ENCODE peak calls at places on chromosomes 11 and 22, in eight cellular contexts. One of them, this sample, is unnamed.

GRCh38 chr22:47602732-47603131 is 840.3 kb downstream of the TBC1D22A start:
- DNase-seq in HEK293T: no peak
- DNase-seq in NCI-H526: no peak
- DNase-seq in globus pallidus: no peak
- DNase-seq in activated CD8-positive, alpha-beta memory T cell treated with anti-CD3 and anti-CD28 coated beads, Interleukin-2, amount 50 U/mL, for 4 hours: no peak
- DNase-seq in GM23248: no peak
- DNase-seq in stimulated activated CD8-positive, alpha-beta memory T cell treated with anti-CD3 and anti-CD28 coated beads, Interleukin-4, amount 100 ng/mL, for 1 hour: no peak
- DNase-seq in NCI-H1105: no peak
- DNase-seq in this sample: no peak

GRCh38 chr22:22933100-22933806 is 45.6 kb downstream of the IGLL5 start:
- DNase-seq in GM23248: no peak
- DNase-seq in NCI-H526: no peak
- DNase-seq in globus pallidus: no peak
- DNase-seq in activated CD8-positive, alpha-beta memory T cell treated with anti-CD3 and anti-CD28 coated beads, Interleukin-2, amount 50 U/mL, for 4 hours: no peak
- DNase-seq in NCI-H1105: no peak
- DNase-seq in stimulated activated CD8-positive, alpha-beta memory T cell treated with anti-CD3 and anti-CD28 coated beads, Interleukin-4, amount 100 ng/mL, for 1 hour: no peak
- DNase-seq in HEK293T: no peak
- DNase-seq in this sample: no peak

GRCh38 chr11:59463176-59463575 is 6.4 kb downstream of the OR4D6 start:
- DNase-seq in globus pallidus: no peak
- DNase-seq in NCI-H1105: no peak
- DNase-seq in NCI-H526: no peak
- DNase-seq in HEK293T: no peak
- DNase-seq in activated CD8-positive, alpha-beta memory T cell treated with anti-CD3 and anti-CD28 coated beads, Interleukin-2, amount 50 U/mL, for 4 hours: no peak
- DNase-seq in stimulated activated CD8-positive, alpha-beta memory T cell treated with anti-CD3 and anti-CD28 coated beads, Interleukin-4, amount 100 ng/mL, for 1 hour: no peak
- DNase-seq in GM23248: peak; percentile 69
- DNase-seq in this sample: no peak

GRCh38 chr11:13229675-13230359 is 47.8 kb upstream of the BMAL1 start:
- DNase-seq in stimulated activated CD8-positive, alpha-beta memory T cell treated with anti-CD3 and anti-CD28 coated beads, Interleukin-4, amount 100 ng/mL, for 1 hour: no peak
- DNase-seq in HEK293T: no peak
- DNase-seq in NCI-H1105: no peak
- DNase-seq in globus pallidus: no peak
- DNase-seq in NCI-H526: no peak
- DNase-seq in activated CD8-positive, alpha-beta memory T cell treated with anti-CD3 and anti-CD28 coated beads, Interleukin-2, amount 50 U/mL, for 4 hours: no peak
- DNase-seq in GM23248: peak; percentile 34
- DNase-seq in this sample: no peak

GRCh38 chr22:28857288-28857687 is 26.1 kb upstream of the ZNRF3 start:
- DNase-seq in NCI-H1105: no peak
- DNase-seq in NCI-H526: no peak
- DNase-seq in activated CD8-positive, alpha-beta memory T cell treated with anti-CD3 and anti-CD28 coated beads, Interleukin-2, amount 50 U/mL, for 4 hours: no peak
- DNase-seq in stimulated activated CD8-positive, alpha-beta memory T cell treated with anti-CD3 and anti-CD28 coated beads, Interleukin-4, amount 100 ng/mL, for 1 hour: no peak
- DNase-seq in globus pallidus: no peak
- DNase-seq in HEK293T: no peak
- DNase-seq in GM23248: no peak
- DNase-seq in this sample: no peak

GRCh38 chr11:120233207-120233803 is 6.6 kb upstream of the POU2F3 start:
- DNase-seq in activated CD8-positive, alpha-beta memory T cell treated with anti-CD3 and anti-CD28 coated beads, Interleukin-2, amount 50 U/mL, for 4 hours: no peak
- DNase-seq in stimulated activated CD8-positive, alpha-beta memory T cell treated with anti-CD3 and anti-CD28 coated beads, Interleukin-4, amount 100 ng/mL, for 1 hour: no peak
- DNase-seq in HEK293T: no peak
- DNase-seq in NCI-H1105: no peak
- DNase-seq in GM23248: no peak
- DNase-seq in globus pallidus: no peak
- DNase-seq in NCI-H526: peak; percentile 58
- DNase-seq in this sample: no peak

GRCh38 chr11:46305295-46305694 is 27.8 kb downstream of the CREB3L1 start:
- DNase-seq in NCI-H526: peak; percentile 41
- DNase-seq in GM23248: peak; percentile 61
- DNase-seq in globus pallidus: no peak
- DNase-seq in activated CD8-positive, alpha-beta memory T cell treated with anti-CD3 and anti-CD28 coated beads, Interleukin-2, amount 50 U/mL, for 4 hours: no peak
- DNase-seq in NCI-H1105: no peak
- DNase-seq in stimulated activated CD8-positive, alpha-beta memory T cell treated with anti-CD3 and anti-CD28 coated beads, Interleukin-4, amount 100 ng/mL, for 1 hour: no peak
- DNase-seq in HEK293T: no peak
- DNase-seq in this sample: peak; percentile 83

GRCh38 chr11:28520291-28520690 is 412.1 kb downstream of the METTL15 start:
- DNase-seq in NCI-H1105: no peak
- DNase-seq in globus pallidus: no peak
- DNase-seq in HEK293T: no peak
- DNase-seq in stimulated activated CD8-positive, alpha-beta memory T cell treated with anti-CD3 and anti-CD28 coated beads, Interleukin-4, amount 100 ng/mL, for 1 hour: no peak
- DNase-seq in GM23248: no peak
- DNase-seq in NCI-H526: no peak
- DNase-seq in activated CD8-positive, alpha-beta memory T cell treated with anti-CD3 and anti-CD28 coated beads, Interleukin-2, amount 50 U/mL, for 4 hours: no peak
- DNase-seq in this sample: no peak

GRCh38 chr22:43277091-43277490 is 66.1 kb downstream of the SCUBE1 start:
- DNase-seq in GM23248: no peak
- DNase-seq in NCI-H526: no peak
- DNase-seq in activated CD8-positive, alpha-beta memory T cell treated with anti-CD3 and anti-CD28 coated beads, Interleukin-2, amount 50 U/mL, for 4 hours: no peak
- DNase-seq in globus pallidus: no peak
- DNase-seq in stimulated activated CD8-positive, alpha-beta memory T cell treated with anti-CD3 and anti-CD28 coated beads, Interleukin-4, amount 100 ng/mL, for 1 hour: no peak
- DNase-seq in HEK293T: no peak
- DNase-seq in NCI-H1105: no peak
- DNase-seq in this sample: no peak

GRCh38 chr11:32905028-32905667 is 12.5 kb downstream of the QSER1 start:
- DNase-seq in stimulated activated CD8-positive, alpha-beta memory T cell treated with anti-CD3 and anti-CD28 coated beads, Interleukin-4, amount 100 ng/mL, for 1 hour: no peak
- DNase-seq in GM23248: peak; percentile 5
- DNase-seq in globus pallidus: no peak
- DNase-seq in NCI-H526: peak; percentile 25
- DNase-seq in HEK293T: no peak
- DNase-seq in activated CD8-positive, alpha-beta memory T cell treated with anti-CD3 and anti-CD28 coated beads, Interleukin-2, amount 50 U/mL, for 4 hours: no peak
- DNase-seq in NCI-H1105: no peak
- DNase-seq in this sample: no peak

GRCh38 chr11:88414385-88414861 is 76.9 kb upstream of the CTSC start:
- DNase-seq in NCI-H1105: peak; percentile 80
- DNase-seq in HEK293T: peak; percentile 14
- DNase-seq in globus pallidus: peak; percentile 38
- DNase-seq in stimulated activated CD8-positive, alpha-beta memory T cell treated with anti-CD3 and anti-CD28 coated beads, Interleukin-4, amount 100 ng/mL, for 1 hour: no peak
- DNase-seq in activated CD8-positive, alpha-beta memory T cell treated with anti-CD3 and anti-CD28 coated beads, Interleukin-2, amount 50 U/mL, for 4 hours: no peak
- DNase-seq in NCI-H526: no peak
- DNase-seq in GM23248: peak; percentile 77
- DNase-seq in this sample: peak; percentile 63

GRCh38 chr22:38072322-38073149 is 11.4 kb downstream of the SLC16A8 start:
- DNase-seq in activated CD8-positive, alpha-beta memory T cell treated with anti-CD3 and anti-CD28 coated beads, Interleukin-2, amount 50 U/mL, for 4 hours: no peak
- DNase-seq in HEK293T: no peak
- DNase-seq in NCI-H526: no peak
- DNase-seq in stimulated activated CD8-positive, alpha-beta memory T cell treated with anti-CD3 and anti-CD28 coated beads, Interleukin-4, amount 100 ng/mL, for 1 hour: no peak
- DNase-seq in globus pallidus: no peak
- DNase-seq in GM23248: no peak
- DNase-seq in NCI-H1105: no peak
- DNase-seq in this sample: no peak

This sample was measured in MV-4-11.